ENCODE peak calls at places on chromosomes 1 and 21, in six cellular contexts. One of them, this sample, is unnamed.

GRCh38 chr1:60280256-60280655 is 206.7 kb upstream of the C1orf87 start:
- DNase-seq in midbrain: peak
- DNase-seq in NAMALWA: no peak
- DNase-seq in DMS79: no peak
- DNase-seq in occipital lobe: no peak
- DNase-seq in stimulated activated CD8-positive, alpha-beta memory T cell treated with anti-CD3 and anti-CD28 coated beads, Interleukin-12 subunit alpha, Interleukin-12 subunit beta, amount 100 ng/mL, for 4 hours: no peak
- DNase-seq in this sample: no peak

GRCh38 chr1:226062558-226063361 is at the start of gene H3-3A:
- DNase-seq in midbrain: peak
- DNase-seq in stimulated activated CD8-positive, alpha-beta memory T cell treated with anti-CD3 and anti-CD28 coated beads, Interleukin-12 subunit alpha, Interleukin-12 subunit beta, amount 100 ng/mL, for 4 hours: peak
- DNase-seq in DMS79: peak
- DNase-seq in occipital lobe: peak
- DNase-seq in NAMALWA: peak
- DNase-seq in this sample: peak

GRCh38 chr21:38416791-38417190 is 81.5 kb downstream of the ERG start:
- DNase-seq in NAMALWA: no peak
- DNase-seq in DMS79: no peak
- DNase-seq in midbrain: no peak
- DNase-seq in stimulated activated CD8-positive, alpha-beta memory T cell treated with anti-CD3 and anti-CD28 coated beads, Interleukin-12 subunit alpha, Interleukin-12 subunit beta, amount 100 ng/mL, for 4 hours: no peak
- DNase-seq in occipital lobe: no peak
- DNase-seq in this sample: no peak

GRCh38 chr1:21868941-21869454 is 56.9 kb downstream of the LDLRAD2 start:
- DNase-seq in occipital lobe: no peak
- DNase-seq in DMS79: no peak
- DNase-seq in midbrain: no peak
- DNase-seq in NAMALWA: no peak
- DNase-seq in stimulated activated CD8-positive, alpha-beta memory T cell treated with anti-CD3 and anti-CD28 coated beads, Interleukin-12 subunit alpha, Interleukin-12 subunit beta, amount 100 ng/mL, for 4 hours: no peak
- DNase-seq in this sample: no peak

GRCh38 chr1:243946946-243947345 is 96.9 kb upstream of the AKT3 start:
- DNase-seq in stimulated activated CD8-positive, alpha-beta memory T cell treated with anti-CD3 and anti-CD28 coated beads, Interleukin-12 subunit alpha, Interleukin-12 subunit beta, amount 100 ng/mL, for 4 hours: no peak
- DNase-seq in occipital lobe: no peak
- DNase-seq in NAMALWA: peak
- DNase-seq in DMS79: no peak
- DNase-seq in midbrain: peak
- DNase-seq in this sample: no peak

GRCh38 chr1:223143760-223144248 is 756 bp upstream of the TLR5 start:
- DNase-seq in DMS79: no peak
- DNase-seq in midbrain: no peak
- DNase-seq in NAMALWA: peak
- DNase-seq in stimulated activated CD8-positive, alpha-beta memory T cell treated with anti-CD3 and anti-CD28 coated beads, Interleukin-12 subunit alpha, Interleukin-12 subunit beta, amount 100 ng/mL, for 4 hours: no peak
- DNase-seq in occipital lobe: no peak
- DNase-seq in this sample: no peak

GRCh38 chr1:175338447-175339135 is 146.0 kb upstream of the KIAA0040 start:
- DNase-seq in NAMALWA: peak
- DNase-seq in stimulated activated CD8-positive, alpha-beta memory T cell treated with anti-CD3 and anti-CD28 coated beads, Interleukin-12 subunit alpha, Interleukin-12 subunit beta, amount 100 ng/mL, for 4 hours: peak
- DNase-seq in DMS79: no peak
- DNase-seq in midbrain: no peak
- DNase-seq in occipital lobe: no peak
- DNase-seq in this sample: no peak

GRCh38 chr21:39441502-39442475 is 3.8 kb downstream of the LCA5L start:
- DNase-seq in occipital lobe: no peak
- DNase-seq in stimulated activated CD8-positive, alpha-beta memory T cell treated with anti-CD3 and anti-CD28 coated beads, Interleukin-12 subunit alpha, Interleukin-12 subunit beta, amount 100 ng/mL, for 4 hours: no peak
- DNase-seq in NAMALWA: peak
- DNase-seq in midbrain: peak
- DNase-seq in DMS79: no peak
- DNase-seq in this sample: no peak

GRCh38 chr1:22177354-22178003 is 34.6 kb upstream of the WNT4 start:
- DNase-seq in midbrain: no peak
- DNase-seq in stimulated activated CD8-positive, alpha-beta memory T cell treated with anti-CD3 and anti-CD28 coated beads, Interleukin-12 subunit alpha, Interleukin-12 subunit beta, amount 100 ng/mL, for 4 hours: no peak
- DNase-seq in occipital lobe: no peak
- DNase-seq in DMS79: no peak
- DNase-seq in NAMALWA: no peak
- DNase-seq in this sample: no peak

GRCh38 chr1:56285554-56286402 is 293.6 kb downstream of the PLPP3 start:
- DNase-seq in stimulated activated CD8-positive, alpha-beta memory T cell treated with anti-CD3 and anti-CD28 coated beads, Interleukin-12 subunit alpha, Interleukin-12 subunit beta, amount 100 ng/mL, for 4 hours: no peak
- DNase-seq in midbrain: no peak
- DNase-seq in DMS79: no peak
- DNase-seq in NAMALWA: no peak
- DNase-seq in occipital lobe: no peak
- DNase-seq in this sample: no peak

GRCh38 chr21:33541105-33541711 is 709 bp downstream of the GART start:
- DNase-seq in DMS79: no peak
- DNase-seq in NAMALWA: peak
- DNase-seq in occipital lobe: no peak
- DNase-seq in stimulated activated CD8-positive, alpha-beta memory T cell treated with anti-CD3 and anti-CD28 coated beads, Interleukin-12 subunit alpha, Interleukin-12 subunit beta, amount 100 ng/mL, for 4 hours: no peak
- DNase-seq in midbrain: no peak
- DNase-seq in this sample: no peak

GRCh38 chr21:25557170-25557569 is 50.1 kb downstream of the MRPL39 start:
- DNase-seq in occipital lobe: no peak
- DNase-seq in NAMALWA: no peak
- DNase-seq in stimulated activated CD8-positive, alpha-beta memory T cell treated with anti-CD3 and anti-CD28 coated beads, Interleukin-12 subunit alpha, Interleukin-12 subunit beta, amount 100 ng/mL, for 4 hours: no peak
- DNase-seq in midbrain: no peak
- DNase-seq in DMS79: no peak
- DNase-seq in this sample: no peak

GRCh38 chr1:93595266-93595665 is 86.4 kb downstream of the BCAR3 start:
- DNase-seq in stimulated activated CD8-positive, alpha-beta memory T cell treated with anti-CD3 and anti-CD28 coated beads, Interleukin-12 subunit alpha, Interleukin-12 subunit beta, amount 100 ng/mL, for 4 hours: no peak
- DNase-seq in occipital lobe: no peak
- DNase-seq in midbrain: no peak
- DNase-seq in DMS79: no peak
- DNase-seq in NAMALWA: no peak
- DNase-seq in this sample: no peak

GRCh38 chr1:3858231-3858981 is 1.1 kb downstream of the DFFB start:
- DNase-seq in DMS79: peak
- DNase-seq in NAMALWA: peak
- DNase-seq in stimulated activated CD8-positive, alpha-beta memory T cell treated with anti-CD3 and anti-CD28 coated beads, Interleukin-12 subunit alpha, Interleukin-12 subunit beta, amount 100 ng/mL, for 4 hours: no peak
- DNase-seq in occipital lobe: peak
- DNase-seq in midbrain: peak
- DNase-seq in this sample: peak

GRCh38 chr1:174999926-175000696 is at the start of gene CACYBP:
- DNase-seq in DMS79: peak
- DNase-seq in stimulated activated CD8-positive, alpha-beta memory T cell treated with anti-CD3 and anti-CD28 coated beads, Interleukin-12 subunit alpha, Interleukin-12 subunit beta, amount 100 ng/mL, for 4 hours: no peak
- DNase-seq in NAMALWA: peak
- DNase-seq in occipital lobe: no peak
- DNase-seq in midbrain: no peak
- DNase-seq in this sample: peak

GRCh38 chr1:84206416-84206815 is 62.3 kb downstream of the PRKACB start:
- DNase-seq in NAMALWA: no peak
- DNase-seq in stimulated activated CD8-positive, alpha-beta memory T cell treated with anti-CD3 and anti-CD28 coated beads, Interleukin-12 subunit alpha, Interleukin-12 subunit beta, amount 100 ng/mL, for 4 hours: no peak
- DNase-seq in DMS79: no peak
- DNase-seq in midbrain: no peak
- DNase-seq in occipital lobe: no peak
- DNase-seq in this sample: no peak

GRCh38 chr1:7278827-7279752 is 492.0 kb upstream of the VAMP3 start:
- DNase-seq in DMS79: no peak
- DNase-seq in stimulated activated CD8-positive, alpha-beta memory T cell treated with anti-CD3 and anti-CD28 coated beads, Interleukin-12 subunit alpha, Interleukin-12 subunit beta, amount 100 ng/mL, for 4 hours: no peak
- DNase-seq in occipital lobe: no peak
- DNase-seq in NAMALWA: no peak
- DNase-seq in midbrain: no peak
- DNase-seq in this sample: no peak

GRCh38 chr21:28548291-28548690 is 444.4 kb downstream of the LTN1 start:
- DNase-seq in DMS79: no peak
- DNase-seq in stimulated activated CD8-positive, alpha-beta memory T cell treated with anti-CD3 and anti-CD28 coated beads, Interleukin-12 subunit alpha, Interleukin-12 subunit beta, amount 100 ng/mL, for 4 hours: no peak
- DNase-seq in NAMALWA: no peak
- DNase-seq in midbrain: no peak
- DNase-seq in occipital lobe: no peak
- DNase-seq in this sample: no peak

GRCh38 chr1:39690943-39691382 is 270 bp downstream of the HPCAL4 start:
- DNase-seq in NAMALWA: no peak
- DNase-seq in midbrain: no peak
- DNase-seq in DMS79: no peak
- DNase-seq in stimulated activated CD8-positive, alpha-beta memory T cell treated with anti-CD3 and anti-CD28 coated beads, Interleukin-12 subunit alpha, Interleukin-12 subunit beta, amount 100 ng/mL, for 4 hours: no peak
- DNase-seq in occipital lobe: no peak
- DNase-seq in this sample: peak

GRCh38 chr1:37288900-37289299 is 185.5 kb upstream of the ZC3H12A start:
- DNase-seq in NAMALWA: peak
- DNase-seq in occipital lobe: no peak
- DNase-seq in DMS79: no peak
- DNase-seq in midbrain: no peak
- DNase-seq in stimulated activated CD8-positive, alpha-beta memory T cell treated with anti-CD3 and anti-CD28 coated beads, Interleukin-12 subunit alpha, Interleukin-12 subunit beta, amount 100 ng/mL, for 4 hours: no peak
- DNase-seq in this sample: no peak

GRCh38 chr1:19765623-19766022 is 34.1 kb downstream of the TMCO4 start:
- DNase-seq in DMS79: no peak
- DNase-seq in midbrain: no peak
- DNase-seq in NAMALWA: no peak
- DNase-seq in occipital lobe: no peak
- DNase-seq in stimulated activated CD8-positive, alpha-beta memory T cell treated with anti-CD3 and anti-CD28 coated beads, Interleukin-12 subunit alpha, Interleukin-12 subunit beta, amount 100 ng/mL, for 4 hours: no peak
- DNase-seq in this sample: no peak

GRCh38 chr1:200165493-200166220 is 138.1 kb downstream of the NR5A2 start:
- DNase-seq in NAMALWA: no peak
- DNase-seq in DMS79: no peak
- DNase-seq in stimulated activated CD8-positive, alpha-beta memory T cell treated with anti-CD3 and anti-CD28 coated beads, Interleukin-12 subunit alpha, Interleukin-12 subunit beta, amount 100 ng/mL, for 4 hours: no peak
- DNase-seq in occipital lobe: no peak
- DNase-seq in midbrain: no peak
- DNase-seq in this sample: no peak

GRCh38 chr1:172977296-172978027 is 73.3 kb downstream of the TNFSF18 start:
- DNase-seq in stimulated activated CD8-positive, alpha-beta memory T cell treated with anti-CD3 and anti-CD28 coated beads, Interleukin-12 subunit alpha, Interleukin-12 subunit beta, amount 100 ng/mL, for 4 hours: no peak
- DNase-seq in occipital lobe: no peak
- DNase-seq in midbrain: no peak
- DNase-seq in NAMALWA: no peak
- DNase-seq in DMS79: no peak
- DNase-seq in this sample: no peak

GRCh38 chr1:190119683-190120082 is 358.0 kb downstream of the BRINP3 start:
- DNase-seq in NAMALWA: no peak
- DNase-seq in DMS79: no peak
- DNase-seq in stimulated activated CD8-positive, alpha-beta memory T cell treated with anti-CD3 and anti-CD28 coated beads, Interleukin-12 subunit alpha, Interleukin-12 subunit beta, amount 100 ng/mL, for 4 hours: no peak
- DNase-seq in occipital lobe: no peak
- DNase-seq in midbrain: no peak
- DNase-seq in this sample: no peak

GRCh38 chr1:199102239-199102638 is 463.4 kb downstream of the PTPRC start:
- DNase-seq in stimulated activated CD8-positive, alpha-beta memory T cell treated with anti-CD3 and anti-CD28 coated beads, Interleukin-12 subunit alpha, Interleukin-12 subunit beta, amount 100 ng/mL, for 4 hours: no peak
- DNase-seq in NAMALWA: no peak
- DNase-seq in midbrain: no peak
- DNase-seq in occipital lobe: no peak
- DNase-seq in DMS79: no peak
- DNase-seq in this sample: no peak

GRCh38 chr1:199784127-199784526 is 243.4 kb upstream of the NR5A2 start:
- DNase-seq in occipital lobe: no peak
- DNase-seq in DMS79: no peak
- DNase-seq in stimulated activated CD8-positive, alpha-beta memory T cell treated with anti-CD3 and anti-CD28 coated beads, Interleukin-12 subunit alpha, Interleukin-12 subunit beta, amount 100 ng/mL, for 4 hours: no peak
- DNase-seq in midbrain: no peak
- DNase-seq in NAMALWA: no peak
- DNase-seq in this sample: no peak

GRCh38 chr1:55775007-55775406 is 559.8 kb upstream of the USP24 start:
- DNase-seq in midbrain: no peak
- DNase-seq in NAMALWA: no peak
- DNase-seq in DMS79: no peak
- DNase-seq in stimulated activated CD8-positive, alpha-beta memory T cell treated with anti-CD3 and anti-CD28 coated beads, Interleukin-12 subunit alpha, Interleukin-12 subunit beta, amount 100 ng/mL, for 4 hours: no peak
- DNase-seq in occipital lobe: no peak
- DNase-seq in this sample: no peak

GRCh38 chr1:17742590-17742989 is 12.5 kb upstream of the ACTL8 start:
- DNase-seq in stimulated activated CD8-positive, alpha-beta memory T cell treated with anti-CD3 and anti-CD28 coated beads, Interleukin-12 subunit alpha, Interleukin-12 subunit beta, amount 100 ng/mL, for 4 hours: no peak
- DNase-seq in DMS79: peak
- DNase-seq in NAMALWA: no peak
- DNase-seq in occipital lobe: no peak
- DNase-seq in midbrain: peak
- DNase-seq in this sample: no peak

GRCh38 chr1:147579532-147580199 is 38.4 kb downstream of the BCL9 start:
- DNase-seq in NAMALWA: no peak
- DNase-seq in occipital lobe: no peak
- DNase-seq in stimulated activated CD8-positive, alpha-beta memory T cell treated with anti-CD3 and anti-CD28 coated beads, Interleukin-12 subunit alpha, Interleukin-12 subunit beta, amount 100 ng/mL, for 4 hours: no peak
- DNase-seq in midbrain: no peak
- DNase-seq in DMS79: peak
- DNase-seq in this sample: no peak

GRCh38 chr1:183632964-183633363 is 2.6 kb downstream of the ARPC5 start:
- DNase-seq in midbrain: no peak
- DNase-seq in NAMALWA: peak
- DNase-seq in DMS79: no peak
- DNase-seq in occipital lobe: no peak
- DNase-seq in stimulated activated CD8-positive, alpha-beta memory T cell treated with anti-CD3 and anti-CD28 coated beads, Interleukin-12 subunit alpha, Interleukin-12 subunit beta, amount 100 ng/mL, for 4 hours: no peak
- DNase-seq in this sample: no peak

GRCh38 chr1:157558119-157558518 is 5.8 kb upstream of the FCRL5 start:
- DNase-seq in midbrain: no peak
- DNase-seq in stimulated activated CD8-positive, alpha-beta memory T cell treated with anti-CD3 and anti-CD28 coated beads, Interleukin-12 subunit alpha, Interleukin-12 subunit beta, amount 100 ng/mL, for 4 hours: no peak
- DNase-seq in DMS79: no peak
- DNase-seq in NAMALWA: no peak
- DNase-seq in occipital lobe: no peak
- DNase-seq in this sample: no peak

GRCh38 chr1:78843111-78843908 is 163.2 kb downstream of the ADGRL4 start:
- DNase-seq in DMS79: no peak
- DNase-seq in stimulated activated CD8-positive, alpha-beta memory T cell treated with anti-CD3 and anti-CD28 coated beads, Interleukin-12 subunit alpha, Interleukin-12 subunit beta, amount 100 ng/mL, for 4 hours: no peak
- DNase-seq in occipital lobe: no peak
- DNase-seq in NAMALWA: no peak
- DNase-seq in midbrain: no peak
- DNase-seq in this sample: no peak

GRCh38 chr21:36780861-36781260 is 81.9 kb downstream of the SIM2 start:
- DNase-seq in NAMALWA: no peak
- DNase-seq in occipital lobe: no peak
- DNase-seq in stimulated activated CD8-positive, alpha-beta memory T cell treated with anti-CD3 and anti-CD28 coated beads, Interleukin-12 subunit alpha, Interleukin-12 subunit beta, amount 100 ng/mL, for 4 hours: no peak
- DNase-seq in DMS79: no peak
- DNase-seq in midbrain: no peak
- DNase-seq in this sample: no peak

GRCh38 chr1:186194107-186194756 is 180.8 kb downstream of the TPR start:
- DNase-seq in stimulated activated CD8-positive, alpha-beta memory T cell treated with anti-CD3 and anti-CD28 coated beads, Interleukin-12 subunit alpha, Interleukin-12 subunit beta, amount 100 ng/mL, for 4 hours: no peak
- DNase-seq in occipital lobe: no peak
- DNase-seq in midbrain: no peak
- DNase-seq in DMS79: no peak
- DNase-seq in NAMALWA: no peak
- DNase-seq in this sample: no peak

GRCh38 chr1:51989582-51990477 is 670 bp downstream of the RAB3B start:
- DNase-seq in NAMALWA: no peak
- DNase-seq in stimulated activated CD8-positive, alpha-beta memory T cell treated with anti-CD3 and anti-CD28 coated beads, Interleukin-12 subunit alpha, Interleukin-12 subunit beta, amount 100 ng/mL, for 4 hours: no peak
- DNase-seq in midbrain: no peak
- DNase-seq in occipital lobe: no peak
- DNase-seq in DMS79: no peak
- DNase-seq in this sample: peak

GRCh38 chr1:98991127-98992003 is 13.3 kb downstream of the PLPPR5 start:
- DNase-seq in occipital lobe: no peak
- DNase-seq in NAMALWA: peak
- DNase-seq in midbrain: no peak
- DNase-seq in stimulated activated CD8-positive, alpha-beta memory T cell treated with anti-CD3 and anti-CD28 coated beads, Interleukin-12 subunit alpha, Interleukin-12 subunit beta, amount 100 ng/mL, for 4 hours: no peak
- DNase-seq in DMS79: no peak
- DNase-seq in this sample: no peak

GRCh38 chr1:6062670-6063069 is 17.0 kb downstream of the KCNAB2 start:
- DNase-seq in NAMALWA: no peak
- DNase-seq in DMS79: no peak
- DNase-seq in occipital lobe: no peak
- DNase-seq in midbrain: no peak
- DNase-seq in stimulated activated CD8-positive, alpha-beta memory T cell treated with anti-CD3 and anti-CD28 coated beads, Interleukin-12 subunit alpha, Interleukin-12 subunit beta, amount 100 ng/mL, for 4 hours: no peak
- DNase-seq in this sample: no peak

GRCh38 chr1:164702216-164702615 is 143.2 kb downstream of the PBX1 start:
- DNase-seq in occipital lobe: no peak
- DNase-seq in midbrain: no peak
- DNase-seq in DMS79: no peak
- DNase-seq in NAMALWA: no peak
- DNase-seq in stimulated activated CD8-positive, alpha-beta memory T cell treated with anti-CD3 and anti-CD28 coated beads, Interleukin-12 subunit alpha, Interleukin-12 subunit beta, amount 100 ng/mL, for 4 hours: no peak
- DNase-seq in this sample: no peak

GRCh38 chr1:12487520-12487919 is 130.5 kb downstream of the DHRS3 start:
- DNase-seq in stimulated activated CD8-positive, alpha-beta memory T cell treated with anti-CD3 and anti-CD28 coated beads, Interleukin-12 subunit alpha, Interleukin-12 subunit beta, amount 100 ng/mL, for 4 hours: no peak
- DNase-seq in occipital lobe: no peak
- DNase-seq in NAMALWA: no peak
- DNase-seq in midbrain: no peak
- DNase-seq in DMS79: no peak
- DNase-seq in this sample: no peak